ENCODE peak calls at places on chromosomes 7 and 10, in six cellular contexts. H is coronary artery; D is neural crest cell; L is psoas muscle; Y is right lobe of liver; E is CD4-positive, alpha-beta T cell. O is an unnamed sample.

GRCh38 chr7:67493386-67493785 is 496.8 kb downstream of the TYW1 start:
- DNase-seq in Y (no peak), D (no peak), L (no peak), H (no peak), E (no peak), O (no peak)

GRCh38 chr7:90856317-90857072 is 260.4 kb downstream of the CDK14 start:
- DNase-seq in Y (no peak), L (no peak), H (no peak), E (no peak), D (no peak), O (no peak)

GRCh38 chr7:99371376-99371920 is 3.1 kb upstream of the ARPC1B start:
- DNase-seq in E (no peak), Y (no peak), L (peak), D (no peak), H (no peak), O (no peak)

GRCh38 chr7:130893441-130893894 is 159.5 kb upstream of the KLF14 start:
- DNase-seq in Y (no peak), D (no peak), L (no peak), H (no peak), E (no peak), O (no peak)

GRCh38 chr7:36871863-36872262 is 147.6 kb upstream of the AOAH start:
- DNase-seq in H (no peak), Y (no peak), L (no peak), E (no peak), D (no peak), O (no peak)

GRCh38 chr7:148729984-148730733 is 31.5 kb downstream of the CUL1 start:
- DNase-seq in E (no peak), L (no peak), D (no peak), H (no peak), Y (no peak), O (no peak)

GRCh38 chr10:133474833-133475734 is 21.3 kb downstream of the SCART1 start:
- DNase-seq in D (no peak), L (no peak), E (peak), H (no peak), Y (no peak), O (no peak)

GRCh38 chr7:74212661-74213060 is 2.9 kb downstream of the LAT2 start:
- DNase-seq in L (no peak), E (no peak), H (no peak), Y (no peak), D (no peak), O (no peak)

GRCh38 chr7:32020760-32021159 is 49.4 kb downstream of the PDE1C start:
- DNase-seq in E (no peak), L (no peak), D (no peak), H (no peak), Y (no peak), O (no peak)

GRCh38 chr7:102044984-102045673 is 227.7 kb downstream of the CUX1 start:
- DNase-seq in L (peak), H (no peak), Y (no peak), D (no peak), E (no peak), O (no peak)

GRCh38 chr7:13921062-13921461 is 68.4 kb downstream of the ETV1 start:
- DNase-seq in Y (no peak), E (no peak), H (no peak), D (no peak), L (no peak), O (no peak)

GRCh38 chr7:66258409-66258808 is 53.3 kb downstream of the TPST1 start:
- DNase-seq in L (no peak), D (no peak), Y (no peak), H (no peak), E (no peak), O (no peak)

GRCh38 chr10:69422676-69423075 is 6.0 kb upstream of the TACR2 start:
- DNase-seq in E (no peak), L (no peak), D (no peak), Y (no peak), H (no peak), O (no peak)

GRCh38 chr7:129091484-129092002 is 36.6 kb upstream of the TNPO3 start:
- DNase-seq in Y (peak), L (peak), E (peak), D (peak), H (peak), O (peak)

GRCh38 chr10:101780818-101781654 is 2.2 kb downstream of the NPM3 start:
- DNase-seq in L (peak), Y (peak), D (peak), H (peak), E (peak), O (peak)

GRCh38 chr10:120841522-120842189 is 9.5 kb upstream of the WDR11 start:
- DNase-seq in L (no peak), H (no peak), Y (peak), D (no peak), E (no peak), O (no peak)

GRCh38 chr7:158495780-158496179 is 91.8 kb downstream of the PTPRN2 start:
- DNase-seq in L (no peak), D (peak), H (no peak), E (no peak), Y (no peak), O (no peak)

GRCh38 chr7:126804604-126805003 is 448.1 kb downstream of the GRM8 start:
- DNase-seq in E (no peak), H (no peak), Y (no peak), D (no peak), L (no peak), O (no peak)

GRCh38 chr10:123318516-123318915 is 164.3 kb downstream of the BUB3 start:
- DNase-seq in Y (no peak), H (no peak), L (no peak), E (no peak), D (no peak), O (no peak)

GRCh38 chr10:1643161-1643910 is 94.0 kb downstream of the ADARB2 start:
- DNase-seq in E (no peak), L (no peak), H (no peak), Y (no peak), D (peak), O (peak)

GRCh38 chr10:47255033-47255813 is 44.8 kb upstream of the GDF10 start:
- DNase-seq in D (no peak), Y (peak), E (no peak), H (peak), L (no peak), O (no peak)

GRCh38 chr7:80393786-80394185 is 118.1 kb downstream of the GNAT3 start:
- DNase-seq in D (no peak), Y (peak), H (no peak), L (no peak), E (no peak), O (no peak)

GRCh38 chr7:32223071-32223650 is 153.0 kb upstream of the PDE1C start:
- DNase-seq in E (no peak), H (peak), D (no peak), Y (no peak), L (no peak), O (no peak)

GRCh38 chr7:45574521-45575500 is 643 bp downstream of the ADCY1 start:
- DNase-seq in E (no peak), L (no peak), Y (no peak), D (peak), H (peak), O (peak)

GRCh38 chr10:86087716-86088115 is 278.9 kb downstream of the GRID1 start:
- DNase-seq in D (no peak), L (no peak), Y (no peak), H (no peak), E (no peak), O (no peak)

GRCh38 chr10:103983367-103983911 is 16.5 kb downstream of the SLK start:
- DNase-seq in H (no peak), Y (no peak), D (no peak), E (no peak), L (no peak), O (no peak)

GRCh38 chr10:87761892-87762291 is 56.1 kb downstream of the ATAD1 start:
- DNase-seq in Y (no peak), D (no peak), E (no peak), L (no peak), H (no peak), O (no peak)

GRCh38 chr10:64773357-64773756 is 1252.2 kb downstream of the REEP3 start:
- DNase-seq in Y (no peak), D (no peak), L (no peak), E (no peak), H (no peak), O (no peak)

GRCh38 chr7:40884226-40884625 is 749.4 kb downstream of the SUGCT start:
- DNase-seq in D (no peak), Y (no peak), L (no peak), H (no peak), E (no peak), O (no peak)

GRCh38 chr10:29858352-29859267 is 200.8 kb downstream of the JCAD start:
- DNase-seq in H (peak), D (peak), L (peak), E (no peak), Y (peak), O (peak)

GRCh38 chr7:44965441-44965903 is 13.3 kb downstream of the MYO1G start:
- DNase-seq in D (no peak), H (peak), E (no peak), Y (peak), L (no peak), O (no peak)

GRCh38 chr10:79270471-79271246 is 76.6 kb upstream of the PPIF start:
- DNase-seq in L (peak), D (no peak), Y (no peak), E (no peak), H (no peak), O (no peak)

GRCh38 chr10:113610636-113611601 is 52.9 kb downstream of the NRAP start:
- DNase-seq in D (no peak), E (no peak), Y (no peak), H (no peak), L (no peak), O (peak)

GRCh38 chr7:56045796-56046195 is 5.4 kb downstream of the PSPH start:
- DNase-seq in Y (peak), L (no peak), H (no peak), D (no peak), E (no peak), O (no peak)

GRCh38 chr10:51838506-51838905 is 139.1 kb upstream of the CSTF2T start:
- DNase-seq in E (no peak), L (no peak), Y (no peak), H (no peak), D (no peak), O (no peak)

GRCh38 chr7:151832138-151832537 is 44.8 kb downstream of the PRKAG2 start:
- DNase-seq in L (peak), D (no peak), E (no peak), Y (no peak), H (no peak), O (no peak)

GRCh38 chr7:151832656-151833055 is 44.3 kb downstream of the PRKAG2 start:
- DNase-seq in Y (no peak), E (no peak), H (no peak), L (peak), D (no peak), O (no peak)

GRCh38 chr7:151833213-151833651 is 43.7 kb downstream of the PRKAG2 start:
- DNase-seq in D (no peak), L (peak), E (no peak), H (no peak), Y (no peak), O (no peak)

GRCh38 chr7:151834281-151835035 is 42.5 kb downstream of the PRKAG2 start:
- DNase-seq in L (peak), D (no peak), Y (no peak), E (no peak), H (no peak), O (no peak)

GRCh38 chr7:151833691-151834090 is 43.2 kb downstream of the PRKAG2 start:
- DNase-seq in D (no peak), E (no peak), L (peak), Y (no peak), H (no peak), O (no peak)
- TF ChIP-seq CTCF in D (no peak), E (no peak), L (no peak), Y (no peak), H (no peak), O (no peak)

GRCh38 chr7:149787428-149788299 is 14.3 kb upstream of the ZNF467 start:
- DNase-seq in H (no peak), D (no peak), L (no peak), Y (no peak), E (no peak), O (no peak)
- TF ChIP-seq CTCF in H (no peak), D (no peak), L (no peak), Y (no peak), E (no peak), O (no peak)

DNA sequence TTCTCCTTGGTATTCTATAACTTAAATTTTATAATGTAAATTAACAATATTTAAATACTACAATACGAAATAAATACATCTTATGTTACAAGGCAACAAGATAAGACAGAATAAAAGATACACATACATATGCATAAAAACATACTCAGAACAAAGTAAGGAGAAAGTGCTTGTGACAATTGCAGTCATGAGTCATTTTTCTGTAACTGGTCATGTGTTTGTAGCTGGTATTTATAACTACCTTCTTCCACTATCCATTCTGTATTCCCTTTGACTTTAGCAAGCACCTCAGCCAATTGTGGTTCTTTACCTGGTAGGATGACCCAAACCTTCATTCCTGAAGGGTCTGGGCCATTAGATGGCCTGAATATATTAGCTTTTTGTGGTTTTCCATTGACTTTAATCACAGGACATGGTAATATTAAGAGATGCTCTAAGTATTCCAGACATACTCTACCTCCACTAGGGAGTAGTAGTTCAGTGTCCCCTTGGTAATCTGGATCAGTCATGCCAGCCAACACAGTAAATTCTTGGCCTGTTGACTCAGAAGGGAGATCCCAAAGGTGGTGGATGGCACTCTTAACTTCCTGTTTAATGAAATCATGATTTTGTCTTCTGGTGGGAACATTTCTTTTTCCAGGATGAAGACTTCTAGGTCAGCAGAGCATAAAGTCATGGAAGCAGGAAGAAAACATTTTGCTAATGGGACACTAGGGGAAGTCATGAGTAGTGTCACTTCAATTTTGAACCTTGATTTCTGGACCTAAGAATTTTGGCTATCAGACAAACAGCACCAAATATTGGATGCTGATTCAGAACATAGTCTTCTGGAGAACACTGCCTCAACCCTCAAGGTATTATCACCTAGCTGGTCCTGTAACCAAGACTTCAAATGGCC is 733.7 kb upstream of the IGFBP3 start:
- DNase-seq in E (no peak), H (no peak), L (no peak), D (no peak), Y (no peak), O (no peak)
- TF ChIP-seq CTCF in E (no peak), H (no peak), L (no peak), D (no peak), Y (no peak), O (no peak)

GRCh38 chr7:26308551-26308950 is 16.9 kb downstream of the SNX10 start:
- DNase-seq in D (no peak), H (no peak), E (no peak), L (no peak), Y (no peak), O (no peak)
- TF ChIP-seq CTCF in D (no peak), H (no peak), E (no peak), L (no peak), Y (no peak), O (no peak)